ENCODE peak calls at places on chromosomes 5 and 9, in ten cellular contexts. U is Ammon's horn; X is NCI-H1092; A is stimulated activated CD4-positive, alpha-beta T cell treated with anti-CD3 and anti-CD28 coated beads, Interleukin-12 subunit alpha, Interleukin-12 subunit beta, amount 100 ng/mL, for 24 hours; D is kidney; N is B cell; Q is glutamatergic neuron; O is Panc1; Y is NB4; W is anterior cingulate cortex. K is an unnamed sample.
A peak's percentile ranks its signal among the peaks of the same experiment; 100 is the strongest.

GRCh38 chr9:69931340-69931739 is 110.7 kb downstream of the CFAP95 start:
- DNase-seq in N (no peak), A (no peak), X (no peak), Y (peak; percentile 0), O (no peak), D (no peak), Q (no peak), W (no peak), U (no peak), K (no peak)

GRCh38 chr9:71806916-71807315 is 38.6 kb upstream of the CEMIP2 start:
- DNase-seq in D (no peak), Q (peak; percentile 65), N (peak; percentile 76), O (peak; percentile 51), X (peak; percentile 26), U (peak; percentile 86), Y (peak; percentile 67), W (peak; percentile 43), A (peak; percentile 31), K (peak; percentile 54)

GRCh38 chr9:127561491-127562270 is 50.4 kb upstream of the STXBP1 start:
- DNase-seq in A (no peak), U (no peak), X (no peak), D (peak; percentile 96), O (peak; percentile 93), N (no peak), W (no peak), Y (peak; percentile 96), Q (no peak), K (no peak)

GRCh38 chr9:73133042-73133651 is 18.5 kb upstream of the ANXA1 start:
- DNase-seq in U (no peak), Q (no peak), A (no peak), Y (no peak), O (no peak), D (no peak), N (no peak), W (no peak), X (no peak), K (no peak)

GRCh38 chr5:143065185-143065584 is 295.0 kb downstream of the ARHGAP26 start:
- DNase-seq in A (no peak), O (no peak), X (no peak), N (no peak), W (no peak), Y (peak; percentile 22), Q (no peak), D (no peak), U (no peak), K (no peak)

GRCh38 chr5:5063533-5063953 is 76.6 kb upstream of the ADAMTS16 start:
- DNase-seq in U (no peak), D (no peak), O (no peak), W (no peak), Y (peak; percentile 8), A (no peak), Q (no peak), N (no peak), X (no peak), K (peak; percentile 25)

GRCh38 chr5:181187500-181188213 is 17.3 kb downstream of the TRIM7 start:
- DNase-seq in Y (peak; percentile 82), A (peak; percentile 84), Q (peak; percentile 81), O (peak; percentile 95), W (no peak), D (peak; percentile 87), N (peak; percentile 65), X (no peak), U (peak; percentile 72), K (peak; percentile 78)

GRCh38 chr9:109399258-109399767 is 78.5 kb upstream of the EPB41L4B start:
- DNase-seq in Y (no peak), D (no peak), N (no peak), W (no peak), O (no peak), A (no peak), X (no peak), Q (no peak), U (no peak), K (no peak)

GRCh38 chr9:95092321-95093072 is 225.0 kb downstream of the FANCC start:
- DNase-seq in X (no peak), A (no peak), U (no peak), N (no peak), Q (no peak), W (no peak), D (no peak), O (no peak), Y (peak; percentile 32), K (peak; percentile 68)

GRCh38 chr9:17005085-17005484 is 129.8 kb upstream of the CNTLN start:
- DNase-seq in X (peak; percentile 31), A (no peak), Y (no peak), O (no peak), N (no peak), U (no peak), D (peak; percentile 75), W (no peak), Q (no peak), K (no peak)

GRCh38 chr5:173572431-173573125 is 43.9 kb downstream of the BOD1 start:
- DNase-seq in O (no peak), Y (no peak), A (no peak), Q (no peak), W (no peak), D (no peak), U (no peak), N (no peak), X (no peak), K (peak; percentile 51)

GRCh38 chr9:135701067-135701967 is 668 bp upstream of the KCNT1 start:
- DNase-seq in D (no peak), N (no peak), W (no peak), A (no peak), X (no peak), U (no peak), O (no peak), Y (peak; percentile 26), Q (no peak), K (peak; percentile 57)

GRCh38 chr5:138833095-138833494 is 42.0 kb downstream of the LRRTM2 start:
- DNase-seq in Q (no peak), N (no peak), A (no peak), D (no peak), W (no peak), O (no peak), U (no peak), Y (no peak), X (no peak), K (no peak)

GRCh38 chr9:122228906-122229837 is at the start of gene LHX6:
- DNase-seq in A (no peak), X (no peak), O (no peak), U (no peak), Y (peak; percentile 79), W (no peak), D (peak; percentile 72), Q (no peak), N (peak; percentile 27), K (peak; percentile 38)

GRCh38 chr5:45372629-45373028 is 323.6 kb downstream of the HCN1 start:
- DNase-seq in Q (no peak), N (no peak), Y (no peak), U (no peak), W (no peak), X (no peak), A (no peak), O (no peak), D (no peak), K (no peak)

GRCh38 chr9:86424246-86424891 is 70.2 kb upstream of the TUT7 start:
- DNase-seq in X (no peak), A (no peak), Q (no peak), U (no peak), D (no peak), N (no peak), O (no peak), W (no peak), Y (no peak), K (no peak)

GRCh38 chr5:153658606-153659005 is 168.1 kb downstream of the GRIA1 start:
- DNase-seq in A (no peak), X (no peak), U (no peak), W (no peak), N (no peak), D (no peak), Y (no peak), Q (no peak), O (no peak), K (no peak)

GRCh38 chr9:131276107-131276888 is at the start of gene FAM78A:
- DNase-seq in W (no peak), Q (peak; percentile 63), D (peak; percentile 87), U (no peak), N (no peak), O (no peak), X (no peak), A (no peak), Y (peak; percentile 75), K (peak; percentile 77)

GRCh38 chr9:28779240-28779639 is 1206.0 kb upstream of the C9orf72 start:
- DNase-seq in Q (no peak), Y (no peak), U (no peak), N (no peak), X (no peak), W (no peak), O (no peak), D (no peak), A (no peak), K (peak; percentile 20)

GRCh38 chr9:129412814-129413536 is 207.9 kb downstream of the C9orf50 start:
- DNase-seq in U (peak; percentile 77), W (peak; percentile 61), N (no peak), X (no peak), Q (peak; percentile 43), D (peak; percentile 91), A (peak; percentile 17), O (peak; percentile 12), Y (peak; percentile 78), K (peak; percentile 78)

K was measured in SK-N-SH.